ENCODE peak calls at places on chromosomes 4 and X, in eight cellular contexts. Y is kidney epithelial cell; C is Right ventricle myocardium superior; G is fibroblast of lung; W is NCI-H774; V is CD4-positive, alpha-beta T cell; S is brain microvascular endothelial cell; U is Calu3. T is an unnamed sample.

GRCh38 chr4:182748949-182749348 is 168.2 kb downstream of the DCTD start:
- DNase-seq in Y (no peak), C (no peak), G (peak), W (no peak), V (no peak), S (no peak), U (no peak), T (no peak)

GRCh38 chr4:71006203-71006907 is 12.9 kb downstream of the DCK start:
- DNase-seq in Y (no peak), C (no peak), G (no peak), W (no peak), V (no peak), S (no peak), U (no peak), T (no peak)

GRCh38 chr4:8293131-8293975 is 23.8 kb downstream of the HTRA3 start:
- DNase-seq in Y (no peak), C (peak), G (no peak), W (no peak), V (no peak), S (no peak), U (no peak), T (no peak)

GRCh38 chrX:83508006-83508405 is at the start of gene POU3F4:
- DNase-seq in Y (no peak), C (no peak), G (peak), W (peak), V (no peak), S (no peak), U (no peak), T (no peak)

GRCh38 chr4:52795533-52795932 is 44.3 kb upstream of the ERVMER34-1 start:
- DNase-seq in Y (no peak), C (no peak), G (no peak), W (no peak), V (no peak), S (no peak), U (no peak), T (no peak)

GRCh38 chrX:119759333-119759766 is 962 bp downstream of the SOWAHD start:
- DNase-seq in Y (no peak), C (no peak), G (no peak), W (no peak), V (no peak), S (no peak), U (no peak), T (no peak)

GRCh38 chrX:109667986-109668385 is 43.0 kb upstream of the KCNE5 start:
- DNase-seq in Y (no peak), C (no peak), G (no peak), W (no peak), V (no peak), S (no peak), U (no peak), T (no peak)

GRCh38 chr4:119647558-119647957 is 19.0 kb upstream of the PDE5A start:
- DNase-seq in Y (no peak), C (no peak), G (peak), W (no peak), V (no peak), S (peak), U (no peak), T (no peak)

GRCh38 chrX:151954730-151955129 is 19.7 kb downstream of the GABRE start:
- DNase-seq in Y (no peak), C (no peak), G (no peak), W (no peak), V (no peak), S (no peak), U (no peak), T (no peak)

GRCh38 chr4:6641971-6642320 is 1.5 kb downstream of the MRFAP1 start:
- DNase-seq in Y (no peak), C (no peak), G (no peak), W (no peak), V (no peak), S (peak), U (no peak), T (no peak)

GRCh38 chr4:182207806-182208483 is 35.3 kb upstream of the TENM3 start:
- DNase-seq in Y (peak), C (no peak), G (peak), W (no peak), V (no peak), S (peak), U (no peak), T (no peak)

GRCh38 chr4:182351485-182351884 is 108.3 kb downstream of the TENM3 start:
- DNase-seq in Y (no peak), C (no peak), G (no peak), W (no peak), V (no peak), S (no peak), U (no peak), T (no peak)

GRCh38 chr4:53595204-53595603 is 3.9 kb upstream of the LNX1 start:
- DNase-seq in Y (no peak), C (no peak), G (no peak), W (no peak), V (no peak), S (no peak), U (no peak), T (no peak)

GRCh38 chrX:51894697-51895336 is 1.4 kb downstream of the MAGED1 start:
- DNase-seq in Y (no peak), C (no peak), G (peak), W (no peak), V (no peak), S (no peak), U (no peak), T (no peak)

GRCh38 chr4:83516042-83516772 is 19.7 kb upstream of the GPAT3 start:
- DNase-seq in Y (peak), C (no peak), G (peak), W (no peak), V (no peak), S (peak), U (no peak), T (no peak)

GRCh38 chr4:2339458-2340271 is 77.8 kb upstream of the MXD4 start:
- DNase-seq in Y (no peak), C (no peak), G (no peak), W (no peak), V (no peak), S (no peak), U (no peak), T (no peak)

GRCh38 chrX:133364201-133364600 is 51.1 kb downstream of the GPC4 start:
- DNase-seq in Y (no peak), C (no peak), G (peak), W (no peak), V (no peak), S (no peak), U (no peak), T (no peak)

GRCh38 chr4:118112117-118112516 is 77.8 kb downstream of the NDST3 start:
- DNase-seq in Y (no peak), C (no peak), G (no peak), W (no peak), V (no peak), S (no peak), U (no peak), T (no peak)

GRCh38 chr4:155047755-155048154 is 160.7 kb upstream of the NPY2R start:
- DNase-seq in Y (no peak), C (no peak), G (peak), W (no peak), V (no peak), S (peak), U (no peak), T (no peak)

GRCh38 chr4:79049840-79050520 is 110.7 kb upstream of the PAQR3 start:
- DNase-seq in Y (no peak), C (no peak), G (no peak), W (peak), V (no peak), S (no peak), U (peak), T (no peak)